ENCODE peak calls at places on chromosomes 13 and 19, in four cellular contexts. One of them, this sample, is unnamed.

GRCh38 chr13:43916828-43917227 is 37.1 kb downstream of the LACC1 start:
- DNase-seq in IMR-90: no peak
- DNase-seq in choroid plexus epithelial cell: no peak
- DNase-seq in AG09319: no peak
- DNase-seq in this sample: no peak

GRCh38 chr13:88761145-88761544 is 1090.0 kb downstream of the SLITRK5 start:
- DNase-seq in AG09319: no peak
- DNase-seq in IMR-90: no peak
- DNase-seq in choroid plexus epithelial cell: no peak
- DNase-seq in this sample: no peak

GRCh38 chr13:24272452-24273161 is 36.8 kb upstream of the C1QTNF9 start:
- DNase-seq in IMR-90: no peak
- DNase-seq in choroid plexus epithelial cell: no peak
- DNase-seq in AG09319: no peak
- DNase-seq in this sample: no peak

GRCh38 chr13:52001120-52001731 is 10.0 kb downstream of the ATP7B start:
- DNase-seq in AG09319: no peak
- DNase-seq in IMR-90: peak; percentile 49
- DNase-seq in choroid plexus epithelial cell: peak; percentile 71
- DNase-seq in this sample: peak; percentile 75

GRCh38 chr19:42122691-42123607 is 9.3 kb downstream of the POU2F2 start:
- DNase-seq in AG09319: no peak
- DNase-seq in choroid plexus epithelial cell: no peak
- DNase-seq in IMR-90: no peak
- DNase-seq in this sample: peak; percentile 61

GRCh38 chr19:30236587-30236986 is 135.6 kb upstream of the ZNF536 start:
- DNase-seq in AG09319: no peak
- DNase-seq in IMR-90: no peak
- DNase-seq in choroid plexus epithelial cell: no peak
- DNase-seq in this sample: no peak

GRCh38 chr13:40665061-40665753 is 1.2 kb downstream of the FOXO1 start:
- DNase-seq in IMR-90: no peak
- DNase-seq in choroid plexus epithelial cell: no peak
- DNase-seq in AG09319: no peak
- DNase-seq in this sample: peak; percentile 68

GRCh38 chr19:34428549-34429285 is 536 bp downstream of the UBA2 start:
- DNase-seq in AG09319: no peak
- DNase-seq in IMR-90: peak; percentile 17
- DNase-seq in choroid plexus epithelial cell: peak; percentile 26
- DNase-seq in this sample: peak; percentile 43

GRCh38 chr19:40576181-40576584 is 490 bp upstream of the SHKBP1 start:
- DNase-seq in IMR-90: no peak
- DNase-seq in AG09319: no peak
- DNase-seq in choroid plexus epithelial cell: no peak
- DNase-seq in this sample: no peak

This sample was measured in OCI-LY7.